ENCODE peak calls at places on chromosomes 2 and 18, in nine cellular contexts. One of them, this sample, is unnamed.

GRCh38 chr2:40783704-40784103 is 331.8 kb upstream of the SLC8A1 start:
- DNase-seq in RWPE2: no peak
- DNase-seq in PC-3: no peak
- DNase-seq in prostate gland: no peak
- DNase-seq in right atrium auricular region: no peak
- DNase-seq in CD8-positive, alpha-beta T cell: no peak
- DNase-seq in tibial artery: no peak
- DNase-seq in AG04450: no peak
- DNase-seq in CD4-positive, alpha-beta T cell: no peak
- DNase-seq in this sample: no peak

GRCh38 chr2:170930132-170931109 is 1.4 kb downstream of the GORASP2 start:
- DNase-seq in RWPE2: no peak
- DNase-seq in PC-3: peak
- DNase-seq in prostate gland: no peak
- DNase-seq in right atrium auricular region: no peak
- DNase-seq in CD8-positive, alpha-beta T cell: peak
- DNase-seq in tibial artery: no peak
- DNase-seq in AG04450: no peak
- DNase-seq in CD4-positive, alpha-beta T cell: peak
- DNase-seq in this sample: no peak

GRCh38 chr2:1675633-1676032 is 68.7 kb downstream of the PXDN start:
- DNase-seq in RWPE2: peak
- DNase-seq in PC-3: peak
- DNase-seq in prostate gland: peak
- DNase-seq in right atrium auricular region: peak
- DNase-seq in CD8-positive, alpha-beta T cell: no peak
- DNase-seq in tibial artery: peak
- DNase-seq in AG04450: peak
- DNase-seq in CD4-positive, alpha-beta T cell: no peak
- DNase-seq in this sample: peak

GRCh38 chr2:158997037-158997785 is 28.8 kb downstream of the TANC1 start:
- DNase-seq in RWPE2: no peak
- DNase-seq in PC-3: no peak
- DNase-seq in prostate gland: no peak
- DNase-seq in right atrium auricular region: no peak
- DNase-seq in CD8-positive, alpha-beta T cell: no peak
- DNase-seq in tibial artery: no peak
- DNase-seq in AG04450: no peak
- DNase-seq in CD4-positive, alpha-beta T cell: no peak
- DNase-seq in this sample: no peak

GRCh38 chr2:160051374-160051800 is 11.0 kb downstream of the PLA2R1 start:
- DNase-seq in RWPE2: no peak
- DNase-seq in PC-3: no peak
- DNase-seq in prostate gland: no peak
- DNase-seq in right atrium auricular region: no peak
- DNase-seq in CD8-positive, alpha-beta T cell: no peak
- DNase-seq in tibial artery: no peak
- DNase-seq in AG04450: no peak
- DNase-seq in CD4-positive, alpha-beta T cell: no peak
- DNase-seq in this sample: no peak

GRCh38 chr2:66789741-66790140 is 354.8 kb downstream of the MEIS1 start:
- DNase-seq in RWPE2: no peak
- DNase-seq in PC-3: peak
- DNase-seq in prostate gland: no peak
- DNase-seq in right atrium auricular region: no peak
- DNase-seq in CD8-positive, alpha-beta T cell: no peak
- DNase-seq in tibial artery: no peak
- DNase-seq in AG04450: no peak
- DNase-seq in CD4-positive, alpha-beta T cell: no peak
- DNase-seq in this sample: no peak

GRCh38 chr2:187878096-187878495 is 323.9 kb upstream of the TFPI start:
- DNase-seq in RWPE2: no peak
- DNase-seq in PC-3: no peak
- DNase-seq in prostate gland: no peak
- DNase-seq in right atrium auricular region: no peak
- DNase-seq in CD8-positive, alpha-beta T cell: no peak
- DNase-seq in tibial artery: no peak
- DNase-seq in AG04450: no peak
- DNase-seq in CD4-positive, alpha-beta T cell: no peak
- DNase-seq in this sample: no peak

GRCh38 chr2:124320072-124320471 is 295.0 kb downstream of the CNTNAP5 start:
- DNase-seq in RWPE2: no peak
- DNase-seq in PC-3: no peak
- DNase-seq in prostate gland: no peak
- DNase-seq in right atrium auricular region: no peak
- DNase-seq in CD8-positive, alpha-beta T cell: no peak
- DNase-seq in tibial artery: no peak
- DNase-seq in AG04450: no peak
- DNase-seq in CD4-positive, alpha-beta T cell: no peak
- DNase-seq in this sample: no peak

DNA sequence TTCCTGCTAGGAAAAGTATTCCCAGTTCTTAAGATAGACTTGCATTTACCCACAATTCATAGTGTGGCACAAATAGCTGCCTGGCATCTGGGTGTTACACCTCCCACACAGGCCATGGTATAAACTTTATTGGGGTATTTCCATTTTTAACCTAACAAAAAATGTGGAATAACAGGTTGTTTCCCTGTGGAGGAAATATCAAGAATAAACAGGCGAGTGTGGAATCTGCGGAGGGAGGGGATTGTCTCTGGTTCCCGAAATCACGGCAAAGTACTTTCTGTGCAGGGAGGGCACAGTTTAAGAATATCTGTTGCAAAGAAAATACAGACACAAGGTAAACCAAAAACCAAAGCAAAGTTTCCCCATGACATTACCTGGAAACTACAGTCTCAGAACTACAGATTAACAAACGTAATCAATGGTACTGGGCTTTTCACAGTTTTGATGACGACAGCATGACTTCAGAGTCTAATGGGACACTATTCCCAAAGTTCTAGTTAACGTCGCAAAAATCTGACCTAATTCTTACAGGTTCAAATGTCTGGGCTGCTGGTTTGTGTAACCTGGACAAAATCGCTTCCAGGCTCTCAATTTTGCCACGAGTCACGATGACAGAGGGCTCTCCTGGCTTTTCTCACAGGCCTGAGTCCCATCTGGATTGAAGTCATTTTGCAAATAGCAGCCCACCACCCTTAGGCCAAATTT is 1.4 kb downstream of the STARD7 start:
- DNase-seq in RWPE2: no peak
- DNase-seq in PC-3: peak
- DNase-seq in prostate gland: no peak
- DNase-seq in right atrium auricular region: no peak
- DNase-seq in CD8-positive, alpha-beta T cell: no peak
- DNase-seq in tibial artery: no peak
- DNase-seq in AG04450: no peak
- DNase-seq in CD4-positive, alpha-beta T cell: no peak
- DNase-seq in this sample: no peak
- H3K27ac ChIP-seq in RWPE2: peak
- H3K27ac ChIP-seq in PC-3: peak
- H3K27ac ChIP-seq in prostate gland: peak
- H3K27ac ChIP-seq in right atrium auricular region: peak
- H3K27ac ChIP-seq in CD8-positive, alpha-beta T cell: peak
- H3K27ac ChIP-seq in tibial artery: peak
- H3K27ac ChIP-seq in AG04450: no peak
- H3K27ac ChIP-seq in CD4-positive, alpha-beta T cell: peak
- H3K27ac ChIP-seq in this sample: peak

GRCh38 chr2:238388794-238389193 is 37.9 kb upstream of the ASB1 start:
- DNase-seq in RWPE2: no peak
- DNase-seq in PC-3: no peak
- DNase-seq in prostate gland: peak
- DNase-seq in right atrium auricular region: no peak
- DNase-seq in CD8-positive, alpha-beta T cell: no peak
- DNase-seq in tibial artery: no peak
- DNase-seq in AG04450: no peak
- DNase-seq in CD4-positive, alpha-beta T cell: no peak
- DNase-seq in this sample: no peak

GRCh38 chr2:238383743-238384370 is 42.9 kb upstream of the ASB1 start:
- DNase-seq in RWPE2: no peak
- DNase-seq in PC-3: no peak
- DNase-seq in prostate gland: no peak
- DNase-seq in right atrium auricular region: no peak
- DNase-seq in CD8-positive, alpha-beta T cell: no peak
- DNase-seq in tibial artery: no peak
- DNase-seq in AG04450: no peak
- DNase-seq in CD4-positive, alpha-beta T cell: no peak
- DNase-seq in this sample: no peak

GRCh38 chr2:238391042-238391441 is 35.7 kb upstream of the ASB1 start:
- DNase-seq in RWPE2: no peak
- DNase-seq in PC-3: no peak
- DNase-seq in prostate gland: no peak
- DNase-seq in right atrium auricular region: no peak
- DNase-seq in CD8-positive, alpha-beta T cell: no peak
- DNase-seq in tibial artery: no peak
- DNase-seq in AG04450: no peak
- DNase-seq in CD4-positive, alpha-beta T cell: no peak
- DNase-seq in this sample: no peak

GRCh38 chr2:238389985-238390682 is 36.6 kb upstream of the ASB1 start:
- DNase-seq in RWPE2: no peak
- DNase-seq in PC-3: no peak
- DNase-seq in prostate gland: peak
- DNase-seq in right atrium auricular region: no peak
- DNase-seq in CD8-positive, alpha-beta T cell: no peak
- DNase-seq in tibial artery: no peak
- DNase-seq in AG04450: no peak
- DNase-seq in CD4-positive, alpha-beta T cell: no peak
- DNase-seq in this sample: no peak

DNA sequence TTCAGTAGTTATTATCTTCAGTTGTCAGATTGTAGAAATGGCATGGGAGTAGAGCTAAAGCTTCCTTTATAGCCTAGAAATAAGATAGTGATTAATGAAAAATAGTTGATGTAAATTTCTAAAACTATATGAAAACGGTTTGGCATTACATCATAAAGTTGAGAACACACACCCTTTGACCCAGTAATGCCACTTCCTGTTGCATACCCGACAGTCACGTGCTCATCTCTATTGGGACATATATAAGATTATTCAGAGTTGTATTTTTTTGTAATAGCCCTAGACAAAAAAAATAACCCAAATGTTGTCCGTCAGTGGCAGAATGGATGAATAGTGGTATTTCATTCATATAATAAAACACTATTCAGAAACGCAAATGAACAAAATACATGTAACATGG is 39.4 kb upstream of the ASB1 start:
- DNase-seq in RWPE2: no peak
- DNase-seq in PC-3: no peak
- DNase-seq in prostate gland: no peak
- DNase-seq in right atrium auricular region: no peak
- DNase-seq in CD8-positive, alpha-beta T cell: no peak
- DNase-seq in tibial artery: no peak
- DNase-seq in AG04450: no peak
- DNase-seq in CD4-positive, alpha-beta T cell: no peak
- DNase-seq in this sample: no peak
- H3K27ac ChIP-seq in RWPE2: peak
- H3K27ac ChIP-seq in PC-3: no peak
- H3K27ac ChIP-seq in prostate gland: no peak
- H3K27ac ChIP-seq in right atrium auricular region: no peak
- H3K27ac ChIP-seq in CD8-positive, alpha-beta T cell: no peak
- H3K27ac ChIP-seq in tibial artery: no peak
- H3K27ac ChIP-seq in AG04450: no peak
- H3K27ac ChIP-seq in CD4-positive, alpha-beta T cell: no peak
- H3K27ac ChIP-seq in this sample: no peak

GRCh38 chr2:37337636-37338280 is 6.7 kb upstream of the QPCT start:
- DNase-seq in RWPE2: no peak
- DNase-seq in PC-3: no peak
- DNase-seq in prostate gland: no peak
- DNase-seq in right atrium auricular region: no peak
- DNase-seq in CD8-positive, alpha-beta T cell: no peak
- DNase-seq in tibial artery: no peak
- DNase-seq in AG04450: no peak
- DNase-seq in CD4-positive, alpha-beta T cell: no peak
- DNase-seq in this sample: no peak

GRCh38 chr2:37335604-37336003 is 8.8 kb upstream of the QPCT start:
- DNase-seq in RWPE2: no peak
- DNase-seq in PC-3: no peak
- DNase-seq in prostate gland: no peak
- DNase-seq in right atrium auricular region: no peak
- DNase-seq in CD8-positive, alpha-beta T cell: no peak
- DNase-seq in tibial artery: no peak
- DNase-seq in AG04450: no peak
- DNase-seq in CD4-positive, alpha-beta T cell: no peak
- DNase-seq in this sample: no peak

GRCh38 chr2:37342636-37343211 is 1.7 kb upstream of the QPCT start:
- DNase-seq in RWPE2: no peak
- DNase-seq in PC-3: no peak
- DNase-seq in prostate gland: no peak
- DNase-seq in right atrium auricular region: no peak
- DNase-seq in CD8-positive, alpha-beta T cell: no peak
- DNase-seq in tibial artery: no peak
- DNase-seq in AG04450: no peak
- DNase-seq in CD4-positive, alpha-beta T cell: no peak
- DNase-seq in this sample: no peak

GRCh38 chr2:37340637-37341036 is 3.8 kb upstream of the QPCT start:
- DNase-seq in RWPE2: no peak
- DNase-seq in PC-3: no peak
- DNase-seq in prostate gland: no peak
- DNase-seq in right atrium auricular region: no peak
- DNase-seq in CD8-positive, alpha-beta T cell: no peak
- DNase-seq in tibial artery: no peak
- DNase-seq in AG04450: no peak
- DNase-seq in CD4-positive, alpha-beta T cell: no peak
- DNase-seq in this sample: no peak

GRCh38 chr2:37338933-37339332 is 5.5 kb upstream of the QPCT start:
- DNase-seq in RWPE2: no peak
- DNase-seq in PC-3: no peak
- DNase-seq in prostate gland: no peak
- DNase-seq in right atrium auricular region: no peak
- DNase-seq in CD8-positive, alpha-beta T cell: no peak
- DNase-seq in tibial artery: no peak
- DNase-seq in AG04450: no peak
- DNase-seq in CD4-positive, alpha-beta T cell: no peak
- DNase-seq in this sample: no peak
- H3K27ac ChIP-seq in RWPE2: no peak
- H3K27ac ChIP-seq in PC-3: no peak
- H3K27ac ChIP-seq in prostate gland: no peak
- H3K27ac ChIP-seq in right atrium auricular region: no peak
- H3K27ac ChIP-seq in CD8-positive, alpha-beta T cell: no peak
- H3K27ac ChIP-seq in tibial artery: no peak
- H3K27ac ChIP-seq in AG04450: no peak
- H3K27ac ChIP-seq in CD4-positive, alpha-beta T cell: no peak
- H3K27ac ChIP-seq in this sample: no peak

GRCh38 chr18:35618703-35619102 is 37.2 kb downstream of the GALNT1 start:
- DNase-seq in RWPE2: no peak
- DNase-seq in PC-3: no peak
- DNase-seq in prostate gland: no peak
- DNase-seq in right atrium auricular region: no peak
- DNase-seq in CD8-positive, alpha-beta T cell: no peak
- DNase-seq in tibial artery: no peak
- DNase-seq in AG04450: no peak
- DNase-seq in CD4-positive, alpha-beta T cell: no peak
- DNase-seq in this sample: no peak

GRCh38 chr18:35619468-35619867 is 37.9 kb downstream of the GALNT1 start:
- DNase-seq in RWPE2: no peak
- DNase-seq in PC-3: no peak
- DNase-seq in prostate gland: no peak
- DNase-seq in right atrium auricular region: no peak
- DNase-seq in CD8-positive, alpha-beta T cell: no peak
- DNase-seq in tibial artery: no peak
- DNase-seq in AG04450: no peak
- DNase-seq in CD4-positive, alpha-beta T cell: no peak
- DNase-seq in this sample: no peak

GRCh38 chr18:35618289-35618688 is 36.7 kb downstream of the GALNT1 start:
- DNase-seq in RWPE2: no peak
- DNase-seq in PC-3: no peak
- DNase-seq in prostate gland: no peak
- DNase-seq in right atrium auricular region: no peak
- DNase-seq in CD8-positive, alpha-beta T cell: no peak
- DNase-seq in tibial artery: no peak
- DNase-seq in AG04450: no peak
- DNase-seq in CD4-positive, alpha-beta T cell: no peak
- DNase-seq in this sample: no peak

GRCh38 chr18:35620765-35621164 is 39.2 kb downstream of the GALNT1 start:
- DNase-seq in RWPE2: no peak
- DNase-seq in PC-3: no peak
- DNase-seq in prostate gland: no peak
- DNase-seq in right atrium auricular region: no peak
- DNase-seq in CD8-positive, alpha-beta T cell: no peak
- DNase-seq in tibial artery: no peak
- DNase-seq in AG04450: no peak
- DNase-seq in CD4-positive, alpha-beta T cell: no peak
- DNase-seq in this sample: no peak

DNA sequence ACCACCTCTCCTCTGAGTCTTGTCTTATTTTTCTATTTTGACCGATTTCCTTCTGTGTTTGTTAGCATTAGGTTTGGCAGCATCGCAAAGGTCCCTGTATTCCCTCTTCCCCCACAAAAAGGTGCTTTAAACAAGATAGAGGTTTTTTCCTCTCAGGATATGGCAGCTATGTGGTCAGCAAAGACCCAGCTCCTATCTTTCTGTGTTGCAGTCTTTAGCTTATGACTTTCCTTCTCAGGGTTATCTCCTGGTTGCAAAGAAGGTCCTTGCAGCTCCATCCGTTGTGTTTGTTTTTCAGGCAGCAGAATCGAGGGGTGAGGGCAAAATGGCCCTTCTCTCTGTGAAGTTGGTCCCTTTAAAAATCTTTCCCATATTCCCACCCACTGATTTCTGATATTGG is 38.4 kb downstream of the GALNT1 start:
- DNase-seq in RWPE2: no peak
- DNase-seq in PC-3: no peak
- DNase-seq in prostate gland: no peak
- DNase-seq in right atrium auricular region: no peak
- DNase-seq in CD8-positive, alpha-beta T cell: no peak
- DNase-seq in tibial artery: no peak
- DNase-seq in AG04450: no peak
- DNase-seq in CD4-positive, alpha-beta T cell: no peak
- DNase-seq in this sample: no peak
- H3K27ac ChIP-seq in RWPE2: no peak
- H3K27ac ChIP-seq in PC-3: no peak
- H3K27ac ChIP-seq in prostate gland: no peak
- H3K27ac ChIP-seq in right atrium auricular region: no peak
- H3K27ac ChIP-seq in CD8-positive, alpha-beta T cell: no peak
- H3K27ac ChIP-seq in tibial artery: no peak
- H3K27ac ChIP-seq in AG04450: no peak
- H3K27ac ChIP-seq in CD4-positive, alpha-beta T cell: no peak
- H3K27ac ChIP-seq in this sample: no peak